ENCODE peak calls at places on chromosomes 13 and 19, in four cellular contexts. H is thoracic aorta, F is cardiac muscle cell, S is uterus. U is an unnamed sample. For H3K4me1, the result is how much of the 10 kb centered on the place peaks cover.

GRCh38 chr19:4379383-4380253 is 20.7 kb downstream of the SH3GL1 start:
- DNase-seq in H (no peak), F (peak), S (no peak), U (no peak)

GRCh38 chr19:55643003-55643732 is at the start of gene ZNF581:
- DNase-seq in S (peak), H (no peak), F (peak), U (peak)

GRCh38 chr19:17680235-17680722 is 7.9 kb downstream of the UNC13A start:
- DNase-seq in F (peak), S (peak), H (peak), U (peak)

GRCh38 chr13:42651936-42652641 is 78.1 kb downstream of the TNFSF11 start:
- DNase-seq in S (no peak), F (no peak), H (no peak), U (no peak)

GRCh38 chr13:93144031-93144430 is 82.6 kb upstream of the GPC6 start:
- DNase-seq in S (no peak), F (no peak), H (no peak), U (no peak)

GRCh38 chr13:94382520-94382919 is 97.0 kb downstream of the DCT start:
- DNase-seq in H (no peak), F (no peak), S (no peak), U (no peak)

GRCh38 chr13:51849145-51850101 is 4.4 kb upstream of the TMEM272 start:
- DNase-seq in F (peak), S (no peak), H (no peak), U (no peak)

GRCh38 chr13:76379341-76380105 is 506.7 kb downstream of the KCTD12 start:
- DNase-seq in S (no peak), F (no peak), H (no peak), U (no peak)

GRCh38 chr13:112128052-112128610 is 61.2 kb downstream of the SOX1 start:
- DNase-seq in S (no peak), H (no peak), F (no peak), U (no peak)

GRCh38 chr13:93352616-93353015 is 126.0 kb downstream of the GPC6 start:
- DNase-seq in S (no peak), H (no peak), F (no peak), U (no peak)

GRCh38 chr13:69565334-69565733 is 542.3 kb upstream of the ATXN8OS start:
- DNase-seq in S (no peak), H (no peak), F (peak), U (no peak)

GRCh38 chr13:51148952-51149573 is 38.0 kb upstream of the C13orf42 start:
- DNase-seq in H (no peak), S (peak), F (peak), U (no peak)

DNA sequence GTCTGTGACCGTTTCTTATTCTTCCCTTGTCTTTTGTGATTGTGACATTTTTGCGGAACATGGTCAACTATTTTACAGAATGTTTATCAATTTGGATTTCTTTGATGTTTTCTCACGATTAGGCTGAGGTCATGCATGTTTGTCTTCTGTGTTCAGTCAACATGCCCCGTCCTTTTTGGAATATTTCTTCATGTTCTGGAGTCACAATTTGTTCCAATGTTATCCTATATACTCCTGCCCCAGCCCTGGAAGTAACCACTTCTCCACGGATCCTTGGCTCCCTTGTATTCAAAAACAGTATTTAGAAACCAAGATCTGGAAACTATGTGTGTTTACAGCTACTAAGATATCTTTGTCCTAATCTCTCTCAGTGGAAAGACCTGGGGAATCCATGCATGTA is 9.6 kb downstream of the CARD8 start:
- DNase-seq in F (no peak), S (no peak), H (no peak), U (no peak)
- H3K4me1 ChIP-seq in F (under half), S (under half), H (under half), U (half or more)

DNA sequence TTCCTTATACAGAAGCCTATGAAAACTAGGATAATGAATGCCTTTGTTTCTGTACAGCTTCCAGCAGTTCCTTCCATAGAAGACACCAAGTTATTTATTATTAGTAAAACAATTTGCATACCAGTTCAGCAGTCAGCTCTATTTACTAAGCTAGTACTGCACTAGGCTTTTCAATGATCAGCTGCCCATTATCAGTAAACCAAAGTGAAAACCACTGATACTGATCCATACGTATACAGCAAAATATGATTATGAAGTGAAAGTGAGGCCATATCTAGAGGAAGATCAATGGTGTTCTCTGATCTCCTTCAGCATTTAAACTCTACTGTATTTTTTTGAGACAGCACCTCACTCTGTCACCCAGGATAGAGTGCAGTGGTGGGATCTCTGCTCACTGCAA is 3.2 kb downstream of the TPT1 start:
- DNase-seq in S (no peak), H (no peak), F (no peak), U (no peak)
- H3K4me3 ChIP-seq in S (no peak), H (no peak), F (no peak), U (peak)

DNA sequence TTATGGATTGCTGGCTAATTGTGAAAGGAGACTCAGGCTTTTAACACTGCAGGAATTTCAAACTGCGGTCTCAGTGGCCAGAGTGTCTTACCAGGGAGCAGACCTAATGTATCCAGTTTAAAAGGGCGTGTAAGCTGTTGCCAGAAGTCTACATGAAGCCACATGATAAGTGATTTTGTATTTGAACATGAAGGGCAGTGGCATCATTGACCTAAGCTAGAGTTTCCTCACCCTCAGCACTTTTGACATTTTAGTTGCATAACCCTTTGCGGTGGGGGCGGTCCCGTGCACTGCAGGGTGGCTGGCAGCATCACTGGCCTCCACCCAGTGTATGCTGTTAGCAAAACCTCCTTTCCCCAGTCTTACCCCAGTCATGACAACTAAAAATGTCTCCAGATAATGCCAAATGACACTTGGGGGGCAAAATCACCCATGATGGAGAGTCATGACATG is 23.7 kb upstream of the GPR18 start:
- DNase-seq in S (peak), F (no peak), H (peak), U (peak)
- H3K4me1 ChIP-seq in S (under half), F (under half), H (under half), U (half or more)

GRCh38 chr19:6576869-6577281 is 14.1 kb downstream of the CD70 start:
- DNase-seq in S (no peak), F (no peak), H (no peak), U (no peak)
- H3K4me3 ChIP-seq in S (no peak), F (no peak), H (no peak), U (no peak)

GRCh38 chr13:44311011-44311481 is 62.6 kb upstream of the SERP2 start:
- DNase-seq in H (no peak), F (peak), S (no peak), U (no peak)

GRCh38 chr13:44313674-44314073 is 60.0 kb upstream of the SERP2 start:
- DNase-seq in F (peak), S (no peak), H (no peak), U (no peak)

GRCh38 chr13:44312131-44312530 is 61.5 kb upstream of the SERP2 start:
- DNase-seq in S (no peak), H (no peak), F (no peak), U (no peak)

GRCh38 chr13:44309771-44310767 is 63.6 kb upstream of the SERP2 start:
- DNase-seq in S (no peak), H (no peak), F (no peak), U (no peak)

GRCh38 chr13:44312898-44313551 is 60.6 kb upstream of the SERP2 start:
- DNase-seq in H (no peak), S (no peak), F (peak), U (no peak)
- H3K4me1 ChIP-seq in H (under half), S (under half), F (under half), U (under half)

DNA sequence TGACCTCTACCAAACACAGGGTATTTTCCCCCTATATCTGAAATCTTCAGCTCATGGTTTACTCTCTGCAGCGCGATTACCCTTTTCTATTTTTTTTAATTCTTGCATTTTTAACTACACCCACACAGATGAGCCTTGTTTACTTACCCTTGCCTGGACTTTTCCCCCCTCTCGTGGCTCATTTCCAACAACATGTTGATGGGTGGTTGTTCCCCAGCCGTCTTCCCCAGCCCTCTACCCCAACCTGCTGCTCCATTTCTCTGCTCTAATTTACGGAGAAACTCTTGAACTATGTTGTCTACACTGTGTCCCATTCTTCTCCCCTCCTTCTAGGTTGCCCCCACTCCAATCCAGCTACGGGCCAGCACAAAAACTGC is 674 bp downstream of the ZNF790 start:
- DNase-seq in H (no peak), F (no peak), S (no peak), U (no peak)
- H3K4me3 ChIP-seq in H (peak), F (peak), S (peak), U (peak)